ENCODE peak calls at places on chromosomes 1 and 21, in seven cellular contexts. D is IMR-90, M is mesendoderm, Y is trophoblast cell, T is H9, R is H1, F is mesenchymal stem cell. Z is an unnamed sample.
A peak's percentile ranks its signal among the peaks of the same experiment; 100 is the strongest.

GRCh38 chr1:27849951-27850350 is 19.4 kb downstream of the PPP1R8 start:
- DNase-seq in T (no peak), D (no peak), M (no peak), R (no peak), F (no peak), Y (no peak), Z (no peak)

GRCh38 chr1:168287237-168287664 is 6.6 kb downstream of the TBX19 start:
- DNase-seq in R (no peak), F (peak; percentile 73), T (no peak), M (no peak), D (peak; percentile 83), Y (no peak), Z (no peak)

GRCh38 chr1:3373175-3373574 is 81.3 kb upstream of the ARHGEF16 start:
- DNase-seq in M (no peak), T (no peak), Y (no peak), D (no peak), R (no peak), F (no peak), Z (no peak)

GRCh38 chr1:155044812-155045690 is 6.1 kb upstream of the ADAM15 start:
- DNase-seq in D (peak; percentile 75), Y (peak; percentile 88), F (peak; percentile 86), R (peak; percentile 73), M (peak; percentile 95), T (peak; percentile 87), Z (peak; percentile 52)

GRCh38 chr1:209823143-209824041 is 4.4 kb upstream of the UTP25 start:
- DNase-seq in F (peak; percentile 61), T (no peak), D (peak; percentile 78), R (no peak), M (peak; percentile 41), Y (peak; percentile 78), Z (peak; percentile 39)

GRCh38 chr21:16195476-16195875 is 465.7 kb downstream of the USP25 start:
- DNase-seq in M (no peak), Y (no peak), F (peak; percentile 53), D (peak; percentile 70), T (no peak), R (no peak), Z (no peak)

GRCh38 chr1:32786856-32787255 is 30.3 kb downstream of the YARS1 start:
- DNase-seq in M (no peak), Y (no peak), F (no peak), D (no peak), T (no peak), R (no peak), Z (no peak)

GRCh38 chr1:44361478-44361877 is 6.4 kb upstream of the ERI3 start:
- DNase-seq in F (no peak), T (peak; percentile 35), D (no peak), M (peak; percentile 54), R (no peak), Y (peak; percentile 60), Z (no peak)

GRCh38 chr1:160400284-160400645 is at the start of gene VANGL2:
- DNase-seq in R (no peak), D (peak; percentile 41), Y (peak; percentile 66), T (peak; percentile 89), M (peak; percentile 91), F (peak; percentile 75), Z (peak; percentile 93)

GRCh38 chr1:48028218-48028804 is 31.1 kb upstream of the TRABD2B start:
- DNase-seq in M (no peak), Y (no peak), T (no peak), R (no peak), F (no peak), D (no peak), Z (no peak)

GRCh38 chr1:84672080-84672735 is 18.1 kb downstream of the SSX2IP start:
- DNase-seq in T (no peak), M (no peak), F (no peak), D (no peak), R (no peak), Y (no peak), Z (no peak)

GRCh38 chr1:153361129-153362109 is 3.8 kb downstream of the S100A9 start:
- DNase-seq in R (no peak), M (no peak), D (no peak), Y (no peak), F (no peak), T (peak; percentile 14), Z (no peak)

GRCh38 chr1:11188858-11189451 is at the start of gene ANGPTL7:
- DNase-seq in M (peak; percentile 57), R (no peak), Y (no peak), F (no peak), D (no peak), T (no peak), Z (no peak)

GRCh38 chr1:219304227-219305226 is 130.8 kb downstream of the LYPLAL1 start:
- DNase-seq in Y (peak; percentile 73), F (no peak), M (peak; percentile 57), T (no peak), R (no peak), D (peak; percentile 67), Z (no peak)

GRCh38 chr1:115469703-115470476 is 131.8 kb upstream of the NGF start:
- DNase-seq in D (peak; percentile 55), T (peak; percentile 88), R (peak; percentile 50), M (peak; percentile 75), F (peak; percentile 38), Y (peak; percentile 74), Z (peak; percentile 15)

GRCh38 chr1:232704694-232705680 is 75.1 kb upstream of the SIPA1L2 start:
- DNase-seq in M (peak; percentile 45), R (no peak), T (no peak), D (peak; percentile 91), Y (peak; percentile 75), F (peak; percentile 93), Z (no peak)

GRCh38 chr1:117173711-117174110 is 37.0 kb downstream of the VTCN1 start:
- DNase-seq in Y (no peak), R (no peak), M (no peak), F (no peak), T (no peak), D (no peak), Z (no peak)

GRCh38 chr1:50420283-50420682 is 3.0 kb downstream of the DMRTA2 start:
- DNase-seq in F (no peak), M (peak; percentile 23), T (peak; percentile 34), D (no peak), Y (no peak), R (no peak), Z (no peak)

GRCh38 chr1:22829001-22829989 is 118.7 kb downstream of the EPHB2 start:
- DNase-seq in M (peak; percentile 45), F (peak; percentile 32), T (no peak), D (peak; percentile 45), Y (peak; percentile 37), R (no peak), Z (no peak)

GRCh38 chr1:224256642-224257041 is 73.3 kb downstream of the NVL start:
- DNase-seq in T (peak; percentile 34), D (no peak), F (no peak), R (no peak), Y (peak; percentile 75), M (peak; percentile 67), Z (no peak)
- H3K4ac ChIP-seq in T (no peak overlapping the region), D (no peak overlapping the region), F (no peak overlapping the region), R (no peak overlapping the region), Y (no peak overlapping the region), M (no peak overlapping the region), Z (no peak overlapping the region)

GRCh38 chr1:53298163-53298685 is 29.6 kb downstream of the LRP8 start:
- DNase-seq in T (no peak), F (no peak), D (no peak), M (no peak), R (no peak), Y (no peak), Z (no peak)
- H3K4me1 ChIP-seq in T (no peaks in the 10 kb centered on the region), F (peaks cover 19% of the 10 kb centered on the region), D (peaks cover 10% of the 10 kb centered on the region), M (peaks cover 2% of the 10 kb centered on the region), R (no peaks in the 10 kb centered on the region), Y (no peaks in the 10 kb centered on the region), Z (peaks cover 37% of the 10 kb centered on the region)

GRCh38 chr1:212438831-212439237 is 6.1 kb downstream of the NENF start:
- DNase-seq in F (no peak), T (no peak), R (no peak), M (no peak), Y (no peak), D (peak; percentile 47), Z (no peak)

GRCh38 chr1:212433577-212434462 is 1.1 kb downstream of the NENF start:
- DNase-seq in D (no peak), F (no peak), R (no peak), M (no peak), T (no peak), Y (no peak), Z (no peak)

GRCh38 chr1:212434992-212435391 is 2.3 kb downstream of the NENF start:
- DNase-seq in F (no peak), D (no peak), Y (no peak), T (no peak), R (no peak), M (no peak), Z (no peak)

GRCh38 chr1:212440419-212440818 is 7.7 kb downstream of the NENF start:
- DNase-seq in Y (peak; percentile 51), R (no peak), M (no peak), T (no peak), F (no peak), D (no peak), Z (no peak)

GRCh38 chr1:212437179-212437798 is 4.6 kb downstream of the NENF start:
- DNase-seq in F (no peak), M (no peak), T (no peak), R (no peak), D (no peak), Y (no peak), Z (no peak)
- H3K4ac ChIP-seq in F (no peak overlapping the region), M (no peak overlapping the region), T (no peak overlapping the region), R (no peak overlapping the region), D (no peak overlapping the region), Y (no peak overlapping the region), Z (no peak overlapping the region)

GRCh38 chr1:21320410-21321107 is 30.3 kb upstream of the ECE1 start:
- DNase-seq in D (no peak), F (peak; percentile 68), R (no peak), M (no peak), Y (no peak), T (no peak), Z (no peak)
- H3K4me1 ChIP-seq in D (peaks cover 73% of the 10 kb centered on the region), F (peaks cover 59% of the 10 kb centered on the region), R (peaks cover 42% of the 10 kb centered on the region), M (peaks cover 40% of the 10 kb centered on the region), Y (peaks cover 49% of the 10 kb centered on the region), T (peaks cover 18% of the 10 kb centered on the region), Z (peaks cover 58% of the 10 kb centered on the region)

GRCh38 chr1:185537601-185538000 is 196.6 kb upstream of the HMCN1 start:
- DNase-seq in M (peak; percentile 56), F (no peak), D (no peak), Y (no peak), T (no peak), R (no peak), Z (no peak)
- H3K4ac ChIP-seq in M (no peak overlapping the region), F (no peak overlapping the region), D (no peak overlapping the region), Y (no peak overlapping the region), T (no peak overlapping the region), R (peak overlapping the region; percentile 71), Z (no peak overlapping the region)

Z was measured in neuronal stem cell.